ENCODE peak calls at places on chromosomes 16 and 17, in nine cellular contexts. K, P, D, Q, T, L, U, X and R are unnamed samples.

GRCh38 chr16:50300942-50301625 is 34.7 kb downstream of the ADCY7 start:
- DNase-seq in X (peak), L (peak), T (peak), Q (peak), D (no peak), P (peak), K (no peak), U (no peak), R (no peak)

GRCh38 chr17:66964930-66965800 is 658 bp downstream of the CACNG4 start:
- DNase-seq in U (no peak), T (no peak), Q (no peak), P (no peak), X (no peak), L (no peak), K (no peak), D (no peak), R (no peak)

GRCh38 chr16:50245417-50246298 is 20.7 kb upstream of the ADCY7 start:
- DNase-seq in T (peak), K (peak), P (peak), D (no peak), U (no peak), X (peak), L (no peak), Q (peak), R (peak)

GRCh38 chr16:3492356-3492755 is 2.9 kb downstream of the C16orf90 start:
- DNase-seq in X (no peak), L (no peak), P (no peak), T (no peak), U (no peak), D (no peak), Q (peak), K (no peak), R (no peak)

GRCh38 chr16:77692612-77693011 is 29.7 kb upstream of the NUDT7 start:
- DNase-seq in K (no peak), D (no peak), P (no peak), U (no peak), T (no peak), L (no peak), Q (no peak), X (no peak), R (no peak)

GRCh38 chr17:4710693-4711634 is 532 bp downstream of the ARRB2 start:
- DNase-seq in D (no peak), X (no peak), Q (no peak), P (no peak), L (no peak), T (peak), K (peak), U (no peak), R (peak)

GRCh38 chr16:60107467-60107866 is 1373.4 kb upstream of the GOT2 start:
- DNase-seq in K (no peak), T (no peak), D (no peak), X (no peak), Q (no peak), P (no peak), L (no peak), U (no peak), R (no peak)

GRCh38 chr16:29877266-29877961 is 14.4 kb upstream of the CDIPT start:
- DNase-seq in T (peak), U (no peak), D (no peak), Q (no peak), X (peak), L (no peak), K (no peak), P (no peak), R (no peak)

GRCh38 chr17:12320286-12320685 is 299.6 kb downstream of the MAP2K4 start:
- DNase-seq in U (no peak), K (no peak), Q (no peak), L (no peak), X (peak), D (no peak), P (no peak), T (no peak), R (no peak)

GRCh38 chr17:45342871-45343526 is 26.2 kb upstream of the MAP3K14 start:
- DNase-seq in Q (peak), T (no peak), K (no peak), L (peak), U (no peak), X (no peak), D (no peak), P (no peak), R (no peak)

GRCh38 chr17:67700037-67700436 is 17.7 kb upstream of the NOL11 start:
- DNase-seq in U (no peak), P (no peak), Q (no peak), T (no peak), D (no peak), K (no peak), X (no peak), L (no peak), R (no peak)

GRCh38 chr17:17069849-17070248 is 27.6 kb downstream of the MPRIP start:
- DNase-seq in D (no peak), L (no peak), Q (no peak), K (no peak), T (no peak), U (no peak), P (no peak), X (no peak), R (no peak)

GRCh38 chr17:1916963-1917715 is 87.3 kb downstream of the RPA1 start:
- DNase-seq in T (no peak), U (no peak), K (no peak), X (no peak), L (no peak), P (no peak), Q (no peak), D (no peak), R (no peak)

GRCh38 chr16:1769402-1770300 is 1.7 kb downstream of the NME3 start:
- DNase-seq in Q (peak), L (no peak), T (no peak), X (no peak), K (no peak), D (no peak), P (no peak), U (no peak), R (no peak)
- TF ChIP-seq POLR2A in Q (no peak), L (no peak), T (no peak), X (no peak), K (no peak), D (no peak), P (peak), U (no peak), R (no peak)

GRCh38 chr17:38969281-38969680 is 2.1 kb upstream of the FBXO47 start:
- DNase-seq in Q (no peak), P (peak), X (no peak), T (peak), U (no peak), L (no peak), K (no peak), D (no peak), R (no peak)

GRCh38 chr17:38967290-38967738 is at the start of gene FBXO47:
- DNase-seq in K (peak), Q (peak), P (peak), T (peak), X (peak), D (peak), L (peak), U (peak), R (peak)

GRCh38 chr17:38970804-38971203 is 3.6 kb upstream of the FBXO47 start:
- DNase-seq in L (no peak), X (no peak), T (no peak), P (no peak), K (no peak), Q (no peak), U (no peak), D (no peak), R (no peak)

DNA sequence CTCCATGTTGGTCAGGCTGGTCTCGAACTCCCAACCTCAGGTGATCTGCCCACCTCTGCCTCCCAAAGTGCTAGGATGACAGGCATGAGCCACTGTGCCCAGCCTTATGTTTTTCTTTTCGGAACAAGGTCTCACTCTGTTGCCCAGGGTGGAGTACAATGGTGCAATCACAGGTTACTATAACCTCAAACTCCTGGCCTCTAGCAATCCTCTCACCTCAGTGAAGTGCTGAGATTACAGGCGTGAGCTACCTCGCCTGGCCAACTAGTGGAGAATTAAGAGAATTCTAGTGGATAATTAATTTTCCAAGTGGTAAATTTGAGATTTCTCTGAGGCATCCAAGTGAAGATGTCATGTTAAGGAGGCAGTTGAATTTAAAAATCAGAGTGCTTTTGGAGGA is 2.9 kb upstream of the FBXO47 start:
- DNase-seq in L (no peak), D (no peak), K (no peak), X (no peak), T (no peak), Q (no peak), P (no peak), U (no peak), R (no peak)
- TF ChIP-seq CTCF in L (no peak), D (no peak), K (no peak), X (no peak), T (no peak), Q (no peak), P (no peak), U (no peak), R (no peak)

DNA sequence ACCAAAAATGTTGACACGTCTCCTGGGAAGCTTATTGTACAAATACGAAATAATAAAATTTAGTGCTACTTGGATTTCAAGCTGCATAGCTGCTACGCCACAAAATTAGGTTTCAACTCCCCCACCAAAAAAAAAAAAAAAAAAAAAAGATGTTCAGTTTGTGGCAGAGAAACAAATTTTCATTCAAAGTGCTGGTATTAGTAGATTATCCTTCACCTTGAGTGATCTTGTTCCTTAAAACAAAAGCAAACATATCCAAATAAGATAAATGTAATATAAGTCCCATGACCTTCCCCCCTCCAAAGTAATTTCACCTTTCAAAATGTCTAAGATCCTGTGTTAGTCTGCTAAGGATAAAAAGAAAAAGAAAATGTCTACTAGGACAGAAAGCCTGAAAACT is 2.2 kb downstream of the TOB1 start:
- DNase-seq in D (no peak), U (no peak), K (no peak), Q (no peak), T (no peak), X (no peak), P (no peak), L (no peak), R (no peak)
- H3K4me3 ChIP-seq in D (peak), U (peak), K (peak), Q (peak), T (no peak), X (no peak), P (peak), L (peak), R (no peak)

DNA sequence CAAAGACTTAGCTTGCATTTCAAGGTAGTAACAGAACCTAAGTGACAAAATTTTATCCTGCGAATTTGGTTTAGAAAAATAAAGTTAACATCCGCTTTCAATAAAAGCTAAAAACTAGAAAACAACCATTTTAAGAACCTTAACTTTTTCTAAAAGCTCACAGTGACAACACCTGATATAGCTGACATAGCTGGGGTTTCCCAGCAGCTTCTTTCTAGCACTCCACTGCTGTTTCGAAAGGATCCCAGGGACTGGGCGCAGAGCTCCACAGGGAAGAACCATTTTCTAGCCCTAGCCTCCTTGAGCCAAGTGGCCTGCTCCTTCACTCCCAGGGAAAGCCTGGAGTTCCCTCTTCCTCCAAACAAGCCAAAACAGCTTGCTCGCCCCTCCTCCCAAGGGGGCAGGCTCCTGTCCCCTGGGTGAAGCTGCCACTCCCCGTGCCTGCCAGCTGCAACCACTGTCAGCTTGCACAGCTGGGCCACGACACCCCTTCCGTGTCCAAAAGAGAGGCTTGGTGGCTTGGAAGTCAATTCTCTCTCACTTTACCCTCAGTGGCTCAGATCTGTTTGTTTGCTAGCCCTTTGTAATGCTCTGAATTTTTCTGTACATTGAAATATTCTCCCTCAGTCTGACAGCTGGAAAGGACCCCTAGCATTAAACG is 59.8 kb downstream of the CYTH1 start:
- DNase-seq in T (no peak), U (no peak), X (no peak), Q (peak), K (no peak), D (no peak), L (no peak), P (no peak), R (no peak)
- TF ChIP-seq POLR2A in T (no peak), U (no peak), X (no peak), Q (no peak), K (no peak), D (peak), L (no peak), P (no peak), R (no peak)

DNA sequence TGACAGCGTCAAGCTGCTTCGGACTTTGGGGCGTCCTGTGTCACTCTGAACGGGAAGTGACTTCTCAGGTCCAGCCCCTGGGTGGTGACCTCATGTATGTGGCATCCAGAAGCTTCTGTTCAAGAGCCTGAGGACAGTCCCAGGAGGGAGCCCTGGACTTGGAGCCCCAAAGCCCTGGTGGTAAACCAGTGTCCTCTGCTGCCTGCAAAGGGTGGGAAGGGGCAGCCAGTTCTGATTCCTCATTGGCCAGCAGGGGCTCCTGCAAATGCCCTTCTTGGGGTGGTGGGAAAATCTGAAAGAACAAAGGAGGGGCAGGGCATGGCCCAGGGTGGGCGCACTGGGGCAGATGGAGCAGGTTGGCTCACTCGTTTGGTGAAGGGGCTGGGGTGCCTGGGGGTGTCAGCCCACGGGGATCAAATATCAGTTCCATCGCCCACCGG is 1.6 kb downstream of the OSGIN1 start:
- DNase-seq in D (no peak), U (peak), P (no peak), Q (peak), L (no peak), T (peak), X (peak), K (peak), R (peak)
- TF ChIP-seq CTCF in D (no peak), U (no peak), P (no peak), Q (no peak), L (no peak), T (no peak), X (no peak), K (no peak), R (no peak)

DNA sequence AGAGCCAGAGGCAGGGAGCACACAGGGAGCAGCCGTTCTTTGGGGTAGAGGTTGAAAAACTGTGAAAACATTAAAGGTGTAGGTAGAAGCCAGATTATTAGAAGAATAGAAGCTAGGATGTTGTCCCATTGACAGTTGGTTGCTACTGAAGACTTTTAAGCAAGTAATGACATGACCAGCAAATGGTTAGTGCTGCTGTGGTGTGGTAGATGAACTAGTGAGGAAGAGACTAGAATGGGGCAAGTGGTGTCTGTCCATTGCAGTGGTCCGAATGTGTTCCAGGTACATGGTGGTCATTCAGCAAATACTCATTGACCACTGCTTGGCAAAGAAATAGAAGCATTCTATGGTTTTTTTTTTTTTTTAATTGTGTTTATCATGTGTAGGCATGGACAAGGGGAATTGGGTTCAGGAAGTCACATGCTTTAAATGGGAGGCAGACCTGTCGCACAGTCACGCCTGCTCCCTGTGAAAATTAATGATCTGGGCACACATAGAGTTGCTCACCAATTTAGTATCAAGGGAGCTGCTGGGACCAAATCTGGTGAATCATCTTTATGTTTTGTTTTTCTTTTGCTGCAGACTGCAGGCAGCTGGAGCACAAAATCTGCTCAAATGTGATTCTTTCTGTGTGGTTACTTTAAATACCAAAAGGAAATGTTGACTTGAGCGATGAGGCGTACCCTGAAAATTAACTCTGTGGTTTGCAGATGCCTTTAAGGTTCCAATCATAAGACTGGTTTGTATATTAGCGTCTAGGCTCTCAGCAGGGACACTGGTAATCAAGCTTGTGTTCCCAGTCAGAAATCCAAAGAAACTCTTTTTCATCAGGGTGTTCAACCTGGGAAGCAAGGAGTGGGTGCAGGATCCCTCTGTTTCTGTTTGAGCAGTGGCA is 30.7 kb downstream of the YPEL2 start:
- DNase-seq in X (peak), L (no peak), P (no peak), T (peak), D (no peak), Q (no peak), U (no peak), K (no peak), R (no peak)
- H3K4me3 ChIP-seq in X (no peak), L (no peak), P (no peak), T (no peak), D (peak), Q (no peak), U (no peak), K (no peak), R (no peak)